ENCODE peak calls at places on chromosomes 7 and 10, in seven cellular contexts. Y is heart left ventricle, W is pancreas, E is PC-3, K is GM23248, L is right cardiac atrium, M is caudate nucleus. V is an unnamed sample.

GRCh38 chr7:92953657-92954056 is 117.3 kb upstream of the CDK6 start:
- DNase-seq in Y (no peak), W (no peak), E (no peak), K (peak), L (no peak), M (no peak), V (no peak)

GRCh38 chr10:43228783-43229207 is 38.1 kb downstream of the RASGEF1A start:
- DNase-seq in Y (no peak), W (no peak), E (no peak), K (no peak), L (peak), M (no peak), V (no peak)

GRCh38 chr10:36450385-36450784 is 675.0 kb upstream of the ANKRD30A start:
- DNase-seq in Y (no peak), W (no peak), E (no peak), K (peak), L (peak), M (no peak), V (no peak)

GRCh38 chr7:17966706-17967105 is 26.4 kb upstream of the SNX13 start:
- DNase-seq in Y (no peak), W (no peak), E (no peak), K (no peak), L (no peak), M (no peak), V (no peak)

GRCh38 chr10:48490576-48491345 is 114.1 kb downstream of the ARHGAP22 start:
- DNase-seq in Y (no peak), W (no peak), E (no peak), K (no peak), L (no peak), M (no peak), V (no peak)

GRCh38 chr10:6702030-6702429 is 122.0 kb upstream of the PRKCQ start:
- DNase-seq in Y (no peak), W (no peak), E (no peak), K (no peak), L (no peak), M (no peak), V (no peak)

GRCh38 chr10:124249196-124249595 is 155.8 kb upstream of the CHST15 start:
- DNase-seq in Y (no peak), W (no peak), E (no peak), K (no peak), L (no peak), M (no peak), V (no peak)

GRCh38 chr10:73648975-73649829 is 6.6 kb downstream of the SYNPO2L start:
- DNase-seq in Y (no peak), W (no peak), E (peak), K (peak), L (no peak), M (no peak), V (no peak)

GRCh38 chr10:97849491-97850402 is at the start of gene GOLGA7B:
- DNase-seq in Y (no peak), W (peak), E (peak), K (peak), L (peak), M (no peak), V (no peak)

DNA sequence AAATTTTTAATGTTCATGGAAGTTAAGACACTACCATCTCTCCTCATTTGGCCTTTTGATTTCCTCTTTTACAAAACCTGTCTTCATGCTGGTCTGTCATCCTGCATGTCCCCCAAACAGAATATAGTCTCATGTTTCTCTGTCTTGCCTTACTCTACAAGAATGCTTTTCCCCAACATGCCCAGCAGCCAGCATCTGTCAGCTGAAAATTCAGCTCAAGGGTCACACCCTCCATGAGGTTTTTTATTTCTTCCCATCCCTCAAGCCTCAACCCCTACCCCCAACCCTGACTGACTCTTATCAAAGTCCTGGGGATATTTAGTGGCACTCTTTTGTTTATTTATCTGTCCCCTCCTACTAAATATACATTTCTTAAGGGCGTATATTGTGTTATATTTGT is 202.0 kb downstream of the ANK3 start:
- DNase-seq in Y (no peak), W (no peak), E (no peak), K (no peak), L (no peak), M (no peak), V (no peak)
- H3K27ac ChIP-seq in Y (no peak), W (no peak), E (peak), K (no peak), L (no peak), M (no peak), V (no peak)

DNA sequence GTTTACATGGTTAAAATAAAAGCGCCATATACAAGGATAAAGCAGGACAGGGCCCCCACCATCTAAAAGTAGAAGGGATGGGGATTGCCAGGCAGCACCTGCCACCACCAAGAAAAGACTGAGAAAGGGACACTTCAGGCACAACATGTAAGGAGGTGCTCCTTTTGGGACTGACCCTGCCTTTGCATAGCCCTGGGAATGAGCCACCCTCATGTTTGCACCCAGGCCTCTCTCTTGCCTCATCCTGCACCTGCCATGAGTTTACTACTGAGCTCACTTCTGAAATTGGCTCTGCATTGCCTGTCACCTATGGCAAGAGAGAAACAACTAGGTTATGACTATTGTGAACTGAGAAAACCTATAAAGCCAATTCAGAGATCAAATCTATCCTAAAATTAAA is 489.7 kb downstream of the KCNMA1 start:
- DNase-seq in Y (no peak), W (no peak), E (no peak), K (no peak), L (no peak), M (no peak), V (no peak)
- H3K27ac ChIP-seq in Y (no peak), W (no peak), E (no peak), K (no peak), L (no peak), M (no peak), V (no peak)

GRCh38 chr7:104962781-104963180 is 51.2 kb upstream of the KMT2E start:
- DNase-seq in Y (no peak), W (no peak), E (peak), K (peak), L (no peak), M (no peak), V (no peak)
- H3K27ac ChIP-seq in Y (no peak), W (no peak), E (peak), K (no peak), L (peak), M (no peak), V (no peak)

DNA sequence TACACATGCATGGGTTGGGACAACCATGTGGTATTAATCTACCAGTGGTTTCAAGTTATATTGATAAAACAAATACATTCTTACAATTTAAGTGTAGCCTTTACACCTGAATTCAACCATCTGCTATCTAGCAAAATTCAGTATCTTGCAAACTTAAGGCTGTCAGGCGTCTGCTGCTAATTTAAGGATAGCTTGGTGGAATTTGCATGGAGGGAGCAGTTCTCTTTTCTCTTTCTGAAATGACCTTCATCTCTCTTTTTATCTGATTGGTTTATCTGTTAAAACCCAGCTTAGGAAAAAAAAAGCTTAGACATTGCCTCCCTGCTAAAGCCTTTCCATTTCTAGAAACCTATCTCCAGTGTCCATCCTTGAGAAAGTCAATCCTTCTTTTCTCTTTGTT is 102.3 kb downstream of the ZEB1 start:
- DNase-seq in Y (no peak), W (no peak), E (no peak), K (no peak), L (no peak), M (no peak), V (no peak)
- H3K27ac ChIP-seq in Y (no peak), W (no peak), E (no peak), K (peak), L (no peak), M (no peak), V (no peak)

DNA sequence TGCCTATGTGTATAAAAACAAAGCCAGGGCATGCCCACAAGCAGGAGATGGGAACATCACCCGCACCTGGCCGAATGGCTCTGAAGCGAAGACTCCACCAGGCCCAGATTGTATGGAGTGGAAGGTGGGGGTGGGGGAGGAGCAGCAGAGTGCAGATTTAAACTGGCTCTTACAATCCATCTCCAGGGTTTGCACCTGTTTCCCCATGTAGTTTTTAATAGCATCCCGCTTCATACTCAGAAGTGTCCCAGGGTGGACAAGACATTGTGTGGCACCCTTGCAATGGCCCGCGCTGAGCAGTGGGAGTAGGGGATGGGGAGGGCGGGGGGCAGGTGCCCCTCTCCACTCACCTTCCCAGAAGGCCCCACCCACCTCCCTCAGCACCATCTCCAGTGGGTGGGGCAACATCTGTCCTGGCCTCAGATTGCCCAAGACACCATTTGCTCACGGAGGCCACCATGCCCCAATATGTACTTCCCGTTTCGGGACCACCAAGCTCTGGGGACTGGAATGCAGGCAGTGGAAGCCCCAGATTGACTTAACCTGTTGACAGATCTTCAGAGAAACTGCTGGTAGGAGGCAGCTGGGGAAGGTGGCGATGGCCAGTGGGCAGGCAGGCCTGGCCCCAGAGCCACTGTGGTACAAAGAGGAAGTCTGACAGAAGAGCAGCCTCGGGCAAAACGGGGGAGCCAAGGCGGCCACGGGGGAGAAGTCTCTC is 23.0 kb downstream of the VSIR start:
- DNase-seq in Y (peak), W (peak), E (no peak), K (no peak), L (peak), M (no peak), V (no peak)
- H3K27ac ChIP-seq in Y (peak), W (no peak), E (no peak), K (no peak), L (no peak), M (peak), V (peak)

GRCh38 chr7:71133232-71133622 is 1.3 kb downstream of the GALNT17 start:
- DNase-seq in Y (no peak), W (no peak), E (no peak), K (no peak), L (no peak), M (no peak), V (no peak)

GRCh38 chr7:71131753-71132520 is at the start of gene GALNT17:
- DNase-seq in Y (no peak), W (peak), E (no peak), K (no peak), L (no peak), M (no peak), V (no peak)

GRCh38 chr7:71132521-71133231 is 732 bp downstream of the GALNT17 start:
- DNase-seq in Y (no peak), W (peak), E (no peak), K (peak), L (no peak), M (no peak), V (no peak)

GRCh38 chr7:71130280-71130679 is 1.7 kb upstream of the GALNT17 start:
- DNase-seq in Y (no peak), W (no peak), E (no peak), K (no peak), L (no peak), M (no peak), V (no peak)

DNA sequence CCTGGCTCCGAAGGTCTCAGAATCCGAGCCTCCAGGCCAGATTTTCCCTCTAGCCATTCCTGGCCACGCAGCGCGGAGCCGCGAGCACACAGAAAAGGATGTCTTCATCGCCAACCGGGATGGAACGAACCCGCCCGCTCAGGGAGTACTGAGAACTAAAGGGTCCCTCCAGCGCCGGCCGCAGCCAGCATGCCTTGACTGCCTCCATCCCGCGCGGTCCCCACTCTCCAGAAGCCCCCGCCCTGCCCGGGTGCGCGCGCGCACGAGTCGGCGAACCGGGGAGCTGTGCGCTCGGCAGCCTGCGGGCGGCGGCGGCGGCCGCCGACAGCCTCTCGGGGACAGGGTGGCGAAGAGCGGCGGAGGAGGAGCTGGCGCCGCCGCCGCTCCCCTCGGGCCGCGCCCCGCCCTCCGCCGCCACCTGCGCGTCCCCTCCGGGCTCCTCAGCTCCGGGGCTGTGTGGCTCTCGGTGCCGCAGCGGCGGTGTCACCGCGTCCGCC is 640 bp upstream of the GALNT17 start:
- DNase-seq in Y (peak), W (peak), E (no peak), K (peak), L (peak), M (no peak), V (peak)
- H3K27ac ChIP-seq in Y (peak), W (no peak), E (no peak), K (no peak), L (no peak), M (peak), V (no peak)

DNA sequence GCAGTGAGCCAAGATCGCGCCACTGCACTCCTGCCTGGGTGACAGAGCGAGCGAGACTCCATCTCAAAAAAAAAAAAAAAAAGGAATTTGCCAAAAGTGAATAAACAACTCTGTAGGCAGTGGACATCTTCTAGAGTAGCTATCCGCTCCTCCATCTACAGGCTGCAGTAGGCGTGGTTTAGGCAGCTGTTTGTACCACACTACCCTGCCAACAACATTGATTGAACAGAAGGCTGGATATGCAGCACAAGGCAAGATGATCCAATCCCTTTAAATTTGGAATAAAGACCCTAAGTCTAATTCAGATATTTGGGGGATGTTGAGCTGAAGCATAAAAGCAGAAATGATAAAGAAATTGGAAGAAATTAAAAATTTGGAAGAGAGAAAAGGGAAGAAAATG is 141.6 kb downstream of the TES start:
- DNase-seq in Y (no peak), W (no peak), E (no peak), K (no peak), L (no peak), M (no peak), V (no peak)
- H3K27ac ChIP-seq in Y (peak), W (no peak), E (no peak), K (no peak), L (no peak), M (no peak), V (no peak)

DNA sequence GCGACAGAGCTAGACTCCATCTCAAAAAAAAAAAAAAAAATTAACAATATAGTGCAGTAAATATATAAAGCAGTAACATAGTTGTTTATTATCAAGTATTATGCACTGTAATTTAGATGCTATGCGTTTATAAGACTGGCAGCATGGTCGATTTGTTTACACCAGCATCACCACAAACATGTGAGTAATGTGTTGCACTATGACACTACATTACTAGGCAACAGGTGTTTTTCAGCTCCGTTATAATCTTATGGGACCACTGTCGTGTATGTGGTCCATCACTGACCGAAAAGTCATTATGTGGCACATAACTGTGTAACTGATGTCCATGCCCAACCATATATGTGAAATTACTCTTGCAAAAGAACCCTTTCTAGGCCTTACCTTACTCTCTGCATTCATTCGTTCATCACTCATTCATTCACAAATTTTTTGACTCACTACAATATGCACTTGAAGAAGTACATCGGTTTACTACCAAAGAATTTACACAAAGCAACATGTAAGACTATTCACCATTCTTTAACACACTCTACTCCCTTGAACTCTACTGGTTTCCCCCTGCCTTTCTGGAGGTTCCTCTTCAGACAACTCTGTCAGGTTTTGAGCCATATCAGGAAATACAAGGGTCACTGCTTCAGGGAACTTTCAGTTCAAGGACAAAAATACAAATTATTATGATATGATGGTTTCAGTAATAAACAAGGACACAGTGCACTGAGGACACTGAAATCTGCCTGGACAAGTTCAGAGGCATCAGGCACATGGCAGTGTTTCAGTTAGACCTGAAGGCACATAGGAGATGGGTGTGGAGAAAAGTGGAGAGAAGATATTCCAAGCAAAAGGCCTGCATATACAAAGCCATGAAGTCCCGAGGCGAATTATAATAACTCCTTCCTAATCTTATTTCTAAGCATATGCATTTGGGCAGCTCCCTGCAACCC is 17.4 kb downstream of the ITGB1 start:
- DNase-seq in Y (no peak), W (no peak), E (no peak), K (no peak), L (no peak), M (no peak), V (no peak)
- H3K27ac ChIP-seq in Y (peak), W (no peak), E (peak), K (peak), L (peak), M (no peak), V (no peak)